ENCODE peak calls at places on chromosomes 1 and 21, in nine cellular contexts. I is SW480; W is stimulated activated naive CD8-positive, alpha-beta T cell treated with anti-CD3 and anti-CD28 coated beads, Interleukin-15, Interleukin-2, amounts not matched to agents 100 U/mL and 50 U/mL, for 24 hours; Q is stimulated activated CD8-positive, alpha-beta memory T cell treated with anti-CD3 and anti-CD28 coated beads, Interleukin-4, amount 100 ng/mL, for 1 hour; N is astrocyte of the cerebellum; R is prostate gland; M is stimulated activated CD4-positive, alpha-beta T cell treated with anti-CD3 and anti-CD28 coated beads, Interleukin-4, amount 100 ng/mL, for 4 hours; H is NCI-H1105 treated with DMSO at 0.1 percent for 48 hours; U is hippocampal formation. J is an unnamed sample.

GRCh38 chr1:199205740-199206139 is 566.9 kb downstream of the PTPRC start:
- DNase-seq in Q (no peak), M (no peak), N (no peak), R (no peak), W (no peak), H (peak), I (no peak), U (no peak), J (no peak)

GRCh38 chr21:31656199-31657095 is 3.0 kb upstream of the SOD1 start:
- DNase-seq in N (peak), M (peak), I (no peak), R (no peak), Q (no peak), U (no peak), W (peak), H (no peak), J (no peak)

GRCh38 chr1:190479537-190479936 is 1.9 kb upstream of the BRINP3 start:
- DNase-seq in R (no peak), U (no peak), H (peak), M (no peak), Q (no peak), I (no peak), N (no peak), W (no peak), J (peak)

GRCh38 chr1:48038273-48038767 is 41.1 kb upstream of the TRABD2B start:
- DNase-seq in N (no peak), I (no peak), W (no peak), Q (no peak), R (no peak), M (no peak), H (no peak), U (no peak), J (no peak)

GRCh38 chr1:209675567-209676154 is 449 bp downstream of the G0S2 start:
- DNase-seq in W (peak), Q (no peak), U (peak), H (no peak), N (no peak), R (peak), I (no peak), M (no peak), J (peak)

GRCh38 chr1:151841141-151841540 is 1.5 kb upstream of the C2CD4D start:
- DNase-seq in H (no peak), N (peak), Q (no peak), M (no peak), W (no peak), R (no peak), I (peak), U (no peak), J (no peak)

GRCh38 chr1:115222616-115223402 is 115.2 kb downstream of the NGF start:
- DNase-seq in R (no peak), W (no peak), H (no peak), M (no peak), Q (no peak), I (peak), U (no peak), N (peak), J (no peak)

GRCh38 chr1:3551290-3551678 is 60.0 kb downstream of the MEGF6 start:
- DNase-seq in N (no peak), Q (no peak), U (no peak), W (no peak), I (no peak), H (no peak), R (no peak), M (no peak), J (no peak)

GRCh38 chr1:36256558-36257374 is 32.5 kb downstream of the THRAP3 start:
- DNase-seq in I (no peak), Q (no peak), U (no peak), N (no peak), H (no peak), R (no peak), W (no peak), M (no peak), J (no peak)

GRCh38 chr1:94679336-94680007 is 137.9 kb upstream of the F3 start:
- DNase-seq in N (no peak), Q (no peak), M (no peak), W (no peak), I (no peak), U (no peak), R (no peak), H (no peak), J (no peak)

GRCh38 chr21:19458295-19458694 is 1054.7 kb upstream of the TMPRSS15 start:
- DNase-seq in W (no peak), N (no peak), U (no peak), M (no peak), Q (no peak), H (no peak), I (no peak), R (no peak), J (no peak)

GRCh38 chr1:89347296-89347695 is 16.6 kb upstream of the GBP6 start:
- DNase-seq in N (no peak), I (no peak), W (no peak), M (no peak), R (no peak), H (no peak), Q (no peak), U (no peak), J (no peak)

GRCh38 chr21:18265955-18266354 is 21.3 kb downstream of the CHODL start:
- DNase-seq in W (no peak), M (no peak), Q (no peak), U (no peak), I (peak), H (no peak), N (no peak), R (no peak), J (no peak)

GRCh38 chr1:53585565-53585964 is 126.4 kb downstream of the DMRTB1 start:
- DNase-seq in M (no peak), I (no peak), W (no peak), H (no peak), N (no peak), U (no peak), R (no peak), Q (no peak), J (no peak)

GRCh38 chr1:44037154-44037553 is 5.9 kb upstream of the SLC6A9 start:
- DNase-seq in W (no peak), R (no peak), H (no peak), I (no peak), N (no peak), U (no peak), Q (no peak), M (no peak), J (no peak)

GRCh38 chr1:202589190-202589680 is 121.0 kb downstream of the SYT2 start:
- DNase-seq in I (peak), R (no peak), H (no peak), W (no peak), U (no peak), Q (no peak), M (no peak), N (peak), J (peak)

GRCh38 chr1:109183339-109183738 is 30.4 kb upstream of the SARS1 start:
- DNase-seq in I (no peak), M (no peak), Q (no peak), H (no peak), R (no peak), W (no peak), U (no peak), N (no peak), J (no peak)

GRCh38 chr1:93770640-93771039 is 89.0 kb upstream of the BCAR3 start:
- DNase-seq in Q (no peak), N (no peak), R (no peak), U (no peak), I (no peak), H (no peak), W (no peak), M (no peak), J (no peak)

GRCh38 chr1:173005196-173005864 is 45.4 kb downstream of the TNFSF18 start:
- DNase-seq in H (no peak), U (no peak), W (no peak), N (no peak), I (no peak), M (no peak), R (no peak), Q (no peak), J (no peak)

GRCh38 chr1:35633526-35633925 is 7.8 kb downstream of the PSMB2 start:
- DNase-seq in H (no peak), R (no peak), Q (no peak), M (no peak), W (no peak), U (no peak), I (no peak), N (no peak), J (no peak)

GRCh38 chr1:66439028-66439427 is 94.9 kb upstream of the SGIP1 start:
- DNase-seq in H (no peak), U (no peak), R (no peak), N (no peak), I (no peak), W (no peak), M (no peak), Q (no peak), J (no peak)

GRCh38 chr1:87435484-87435883 is 106.8 kb downstream of the LMO4 start:
- DNase-seq in H (no peak), M (no peak), N (no peak), R (no peak), W (no peak), I (peak), U (no peak), Q (no peak), J (no peak)

GRCh38 chr1:110555807-110556470 is 37.0 kb upstream of the KCNA10 start:
- DNase-seq in N (no peak), U (peak), I (no peak), W (no peak), M (no peak), R (no peak), H (peak), Q (no peak), J (peak)

J was measured in DMS53.